ENCODE peak calls at places on chromosomes 2 and 18, in seven cellular contexts. F is GM12891, D is HepG2, C is GM12878, X is H1, U is K562, N is SK-N-SH. L is an unnamed sample.

GRCh38 chr2:127650041-127650784 is 4.3 kb downstream of the GPR17 start:
- DNase-seq in F (no peak), D (peak), C (no peak), X (no peak), U (no peak), N (no peak), L (no peak)

GRCh38 chr18:61946449-61946848 is 53.6 kb upstream of the RNF152 start:
- DNase-seq in F (no peak), D (no peak), C (no peak), X (no peak), U (no peak), N (no peak), L (no peak)

GRCh38 chr2:170498559-170498958 is 216.6 kb upstream of the SP5 start:
- DNase-seq in F (no peak), D (no peak), C (no peak), X (no peak), U (no peak), N (no peak), L (no peak)

GRCh38 chr2:31533036-31533435 is 47.7 kb downstream of the SRD5A2 start:
- DNase-seq in F (no peak), D (no peak), C (no peak), X (no peak), U (no peak), N (no peak), L (no peak)

GRCh38 chr2:100114011-100114433 is 28.4 kb downstream of the AFF3 start:
- DNase-seq in F (no peak), D (no peak), C (no peak), X (no peak), U (no peak), N (no peak), L (peak)

GRCh38 chr2:54531558-54531957 is 75.4 kb downstream of the SPTBN1 start:
- DNase-seq in F (no peak), D (no peak), C (no peak), X (no peak), U (no peak), N (no peak), L (no peak)

GRCh38 chr18:12621737-12622306 is 36.1 kb downstream of the SPIRE1 start:
- DNase-seq in F (no peak), D (no peak), C (no peak), X (no peak), U (peak), N (no peak), L (no peak)

GRCh38 chr2:222993920-222994650 is 57.9 kb upstream of the KCNE4 start:
- DNase-seq in F (no peak), D (no peak), C (no peak), X (no peak), U (no peak), N (peak), L (no peak)

GRCh38 chr2:174796319-174796771 is 32.1 kb upstream of the CHRNA1 start:
- DNase-seq in F (no peak), D (no peak), C (no peak), X (no peak), U (no peak), N (no peak), L (no peak)

GRCh38 chr2:28648147-28648546 is 103.5 kb upstream of the PPP1CB start:
- DNase-seq in F (no peak), D (no peak), C (no peak), X (no peak), U (no peak), N (no peak), L (no peak)

GRCh38 chr2:160063266-160063665 is 851 bp upstream of the PLA2R1 start:
- DNase-seq in F (no peak), D (no peak), C (no peak), X (no peak), U (no peak), N (no peak), L (no peak)

GRCh38 chr2:538646-539045 is 138.6 kb downstream of the TMEM18 start:
- DNase-seq in F (no peak), D (no peak), C (no peak), X (no peak), U (no peak), N (no peak), L (no peak)

GRCh38 chr2:240999001-240999791 is 778 bp downstream of the SNED1 start:
- DNase-seq in F (peak), D (no peak), C (no peak), X (peak), U (peak), N (peak), L (no peak)

GRCh38 chr2:120765911-120766757 is 30.5 kb downstream of the GLI2 start:
- DNase-seq in F (no peak), D (no peak), C (no peak), X (no peak), U (no peak), N (peak), L (no peak)

GRCh38 chr18:45626330-45627203 is 11.3 kb downstream of the SLC14A2 start:
- DNase-seq in F (no peak), D (no peak), C (no peak), X (peak), U (no peak), N (no peak), L (no peak)

GRCh38 chr2:30346475-30347169 is 100.4 kb upstream of the LCLAT1 start:
- DNase-seq in F (no peak), D (no peak), C (no peak), X (peak), U (no peak), N (no peak), L (no peak)

GRCh38 chr18:58402247-58402646 is 226.6 kb downstream of the ALPK2 start:
- DNase-seq in F (no peak), D (peak), C (no peak), X (no peak), U (no peak), N (peak), L (no peak)

GRCh38 chr2:25232248-25232825 is 64.0 kb upstream of the POMC start:
- DNase-seq in F (no peak), D (no peak), C (no peak), X (no peak), U (no peak), N (no peak), L (no peak)

GRCh38 chr18:22176622-22177495 is 7.5 kb downstream of the GATA6 start:
- DNase-seq in F (no peak), D (no peak), C (no peak), X (peak), U (no peak), N (no peak), L (no peak)

GRCh38 chr2:16622399-16622968 is 43.1 kb downstream of the CYRIA start:
- DNase-seq in F (no peak), D (no peak), C (no peak), X (no peak), U (no peak), N (no peak), L (no peak)

GRCh38 chr2:48258750-48259149 is 271.2 kb upstream of the STON1 start:
- DNase-seq in F (no peak), D (no peak), C (no peak), X (no peak), U (no peak), N (no peak), L (no peak)

GRCh38 chr2:46780411-46780800 is 135.2 kb downstream of the MCFD2 start:
- DNase-seq in F (no peak), D (no peak), C (no peak), X (no peak), U (no peak), N (no peak), L (no peak)

GRCh38 chr2:1743396-1744150 is 742 bp downstream of the PXDN start:
- DNase-seq in F (no peak), D (no peak), C (no peak), X (peak), U (no peak), N (peak), L (no peak)

GRCh38 chr2:179562330-179562885 is 297.8 kb upstream of the SESTD1 start:
- DNase-seq in F (no peak), D (no peak), C (no peak), X (no peak), U (no peak), N (no peak), L (no peak)

GRCh38 chr2:136247204-136247990 is 129.4 kb upstream of the CXCR4 start:
- DNase-seq in F (no peak), D (no peak), C (no peak), X (no peak), U (no peak), N (no peak), L (no peak)

GRCh38 chr18:54388203-54389142 is 30.8 kb downstream of the C18orf54 start:
- DNase-seq in F (peak), D (peak), C (peak), X (peak), U (peak), N (no peak), L (no peak)

DNA sequence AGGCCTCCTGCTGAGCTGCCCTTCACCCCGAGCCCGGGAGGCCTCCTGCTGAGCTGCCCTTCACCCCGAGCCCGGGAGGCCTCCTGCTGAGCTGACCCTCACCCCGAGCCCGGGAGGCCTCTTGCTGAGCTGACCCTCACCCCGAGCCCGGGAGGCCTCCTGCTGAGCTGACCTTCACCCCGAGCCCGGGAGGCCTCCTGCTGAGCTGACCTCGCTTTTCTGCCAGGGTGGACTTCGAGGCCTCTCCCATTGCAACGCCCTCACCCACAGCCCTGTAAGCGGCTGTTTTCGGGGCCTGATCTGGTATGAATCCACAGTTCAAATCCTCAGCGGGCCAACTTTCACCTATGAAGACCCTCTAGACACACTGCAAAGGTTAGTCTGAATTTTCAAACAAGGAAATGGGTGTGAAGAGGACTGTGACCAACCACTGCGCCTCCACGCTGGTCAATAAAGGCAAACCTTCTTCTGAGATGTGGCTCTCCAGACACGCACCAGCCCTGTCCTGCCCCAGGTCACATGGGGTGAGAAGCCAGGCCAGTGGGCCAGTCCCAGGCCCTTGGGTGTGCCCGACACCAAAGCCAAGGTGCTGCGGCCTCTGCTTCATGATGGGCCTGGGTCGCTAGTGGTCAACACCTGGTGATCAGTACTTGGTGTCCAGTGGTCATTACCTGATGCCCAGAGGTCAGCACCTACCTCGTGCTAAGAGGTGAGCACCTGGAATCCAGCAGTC is 225.1 kb upstream of the SALL3 start:
- DNase-seq in F (no peak), D (no peak), C (no peak), X (no peak), U (no peak), N (no peak), L (no peak)
- TF ChIP-seq TAF1 in F (no peak), D (no peak), C (no peak), X (no peak), U (no peak), N (no peak), L (no peak)

DNA sequence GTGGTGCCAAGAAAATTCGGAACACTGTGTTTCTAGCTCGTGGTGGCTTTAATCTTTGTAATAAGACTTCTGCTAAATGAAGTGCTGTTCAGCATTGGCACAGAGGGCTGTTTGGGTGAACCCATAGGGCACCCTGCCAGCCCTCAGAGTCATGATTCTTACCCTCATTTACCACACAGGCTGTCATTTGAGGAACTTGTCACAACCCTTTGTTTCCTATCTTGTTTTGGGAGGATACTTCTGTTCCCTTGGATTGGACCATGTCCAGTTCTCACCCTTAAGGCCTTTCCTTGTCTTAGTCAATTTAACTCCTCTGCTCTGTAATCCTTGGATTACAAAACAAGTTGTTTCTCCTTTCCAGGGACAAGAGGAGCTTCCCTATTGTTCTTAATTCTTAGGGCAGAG is 225.7 kb downstream of the MTX2 start:
- DNase-seq in F (no peak), D (no peak), C (no peak), X (no peak), U (no peak), N (no peak), L (no peak)
- TF ChIP-seq POLR2AphosphoS5 in F (no peak), D (no peak), C (no peak), X (no peak), U (no peak), N (no peak), L (no peak)

DNA sequence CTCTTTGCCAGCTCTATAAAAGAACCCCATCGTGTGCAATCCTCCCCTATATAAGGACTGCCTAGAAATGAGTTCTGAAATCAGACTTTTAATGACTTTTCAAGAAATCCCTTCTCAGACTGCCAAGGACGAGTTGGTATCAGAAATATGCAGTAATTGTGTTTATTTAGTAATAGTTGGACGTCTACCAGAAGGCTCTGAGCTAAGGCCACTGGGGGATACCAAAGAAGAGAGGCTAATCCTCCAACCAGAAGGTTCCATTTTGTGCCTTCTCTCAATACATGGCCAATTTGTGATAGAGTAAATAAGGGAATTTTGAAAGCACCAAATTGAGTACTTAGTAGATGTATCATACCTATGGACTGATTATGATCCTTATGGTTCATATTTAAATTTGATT is 82.4 kb upstream of the LTBP1 start:
- DNase-seq in F (no peak), D (no peak), C (no peak), X (no peak), U (no peak), N (no peak), L (no peak)
- TF ChIP-seq TAF1 in F (no peak), D (no peak), C (no peak), X (no peak), U (no peak), N (no peak), L (no peak)

GRCh38 chr2:36785179-36785795 is 88.8 kb downstream of the VIT start:
- DNase-seq in F (peak), D (peak), C (no peak), X (peak), U (peak), N (peak), L (peak)
- TF ChIP-seq POLR2AphosphoS5 in F (no peak), D (no peak), C (no peak), X (no peak), U (no peak), N (no peak), L (no peak)

GRCh38 chr2:98771771-98772521 is 41.0 kb upstream of the MGAT4A start:
- DNase-seq in F (no peak), D (no peak), C (no peak), X (no peak), U (no peak), N (no peak), L (peak)

GRCh38 chr2:98772531-98772930 is 41.6 kb upstream of the MGAT4A start:
- DNase-seq in F (no peak), D (no peak), C (no peak), X (no peak), U (no peak), N (no peak), L (no peak)

GRCh38 chr2:98775146-98775988 is 44.4 kb upstream of the MGAT4A start:
- DNase-seq in F (no peak), D (no peak), C (no peak), X (no peak), U (no peak), N (no peak), L (no peak)

GRCh38 chr2:98773169-98773568 is 42.2 kb upstream of the MGAT4A start:
- DNase-seq in F (no peak), D (no peak), C (no peak), X (no peak), U (no peak), N (no peak), L (no peak)

GRCh38 chr2:98773907-98774306 is 43.0 kb upstream of the MGAT4A start:
- DNase-seq in F (no peak), D (no peak), C (no peak), X (no peak), U (no peak), N (no peak), L (no peak)
- TF ChIP-seq TAF1 in F (no peak), D (no peak), C (no peak), X (no peak), U (no peak), N (no peak), L (no peak)

DNA sequence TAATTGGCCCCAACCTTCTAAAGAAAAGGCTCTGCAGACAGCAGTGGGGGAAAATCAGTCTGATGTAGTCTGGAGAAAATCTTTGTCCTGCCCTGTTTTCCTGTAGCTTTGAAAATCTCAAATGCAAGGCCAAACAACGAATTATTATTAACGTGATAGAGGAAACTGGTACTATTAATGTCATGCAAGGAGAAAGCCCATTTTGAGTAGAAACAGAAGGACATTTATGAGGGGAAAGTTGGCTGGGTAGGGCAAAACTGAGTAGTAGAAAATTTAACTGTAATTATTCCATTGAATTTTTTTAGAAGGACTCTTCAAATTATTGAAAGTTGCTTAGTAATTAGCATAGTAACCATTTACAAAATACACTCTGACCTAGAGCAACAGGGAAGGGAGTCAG is 98.8 kb downstream of the FMNL2 start:
- DNase-seq in F (no peak), D (no peak), C (no peak), X (no peak), U (no peak), N (no peak), L (no peak)
- TF ChIP-seq POLR2AphosphoS5 in F (no peak), D (no peak), C (no peak), X (no peak), U (no peak), N (no peak), L (no peak)

L was measured in GM12892.